ENCODE peak calls at places on chromosomes 3 and 15, in four cellular contexts. Q is HCT116, C is fibroblast of the aortic adventitia, Y is MM.1S. R is an unnamed sample.

GRCh38 chr15:77032052-77032646 is 37.2 kb downstream of the PSTPIP1 start:
- DNase-seq in Q (no peak), C (no peak), Y (no peak), R (no peak)

GRCh38 chr3:43525941-43526607 is 95.7 kb downstream of the ANO10 start:
- DNase-seq in Q (no peak), C (peak; percentile 33), Y (no peak), R (no peak)

GRCh38 chr3:159856496-159857098 is 132.0 kb upstream of the IL12A start:
- DNase-seq in Q (no peak), C (no peak), Y (no peak), R (no peak)

GRCh38 chr3:42116466-42116865 is 25.3 kb downstream of the TRAK1 start:
- DNase-seq in Q (no peak), C (no peak), Y (no peak), R (no peak)

GRCh38 chr3:122493296-122493695 is 21.4 kb downstream of the KPNA1 start:
- DNase-seq in Q (no peak), C (no peak), Y (no peak), R (peak; percentile 35)

GRCh38 chr3:197525706-197526105 is 30.1 kb downstream of the BDH1 start:
- DNase-seq in Q (no peak), C (peak; percentile 18), Y (no peak), R (no peak)

GRCh38 chr3:72960812-72961518 is 35.6 kb upstream of the PPP4R2 start:
- DNase-seq in Q (no peak), C (peak; percentile 84), Y (no peak), R (no peak)

GRCh38 chr15:91853968-91854943 is 748 bp downstream of the SLCO3A1 start:
- DNase-seq in Q (no peak), C (no peak), Y (peak; percentile 50), R (no peak)

GRCh38 chr3:66312039-66312438 is 91.2 kb downstream of the SLC25A26 start:
- DNase-seq in Q (no peak), C (no peak), Y (no peak), R (no peak)

GRCh38 chr3:184602406-184603155 is 41.0 kb downstream of the EPHB3 start:
- DNase-seq in Q (no peak), C (no peak), Y (no peak), R (no peak)

GRCh38 chr15:31241888-31242287 is 84.7 kb upstream of the KLF13 start:
- DNase-seq in Q (no peak), C (no peak), Y (no peak), R (no peak)

GRCh38 chr15:99209326-99209725 is 40.1 kb downstream of the TTC23 start:
- DNase-seq in Q (no peak), C (no peak), Y (no peak), R (no peak)

GRCh38 chr15:99361541-99362185 is 110.4 kb downstream of the LRRC28 start:
- DNase-seq in Q (no peak), C (peak; percentile 38), Y (no peak), R (no peak)

GRCh38 chr3:126343675-126344074 is 13.5 kb downstream of the KLF15 start:
- DNase-seq in Q (no peak), C (no peak), Y (no peak), R (no peak)

GRCh38 chr3:32226875-32227500 is 11.5 kb upstream of the CMTM8 start:
- DNase-seq in Q (peak; percentile 69), C (peak; percentile 50), Y (no peak), R (no peak)

GRCh38 chr15:48406911-48407310 is 75.7 kb downstream of the DUT start:
- DNase-seq in Q (no peak), C (no peak), Y (no peak), R (no peak)

GRCh38 chr3:175601521-175601920 is 742.4 kb downstream of the NAALADL2 start:
- DNase-seq in Q (no peak), C (no peak), Y (no peak), R (no peak)

GRCh38 chr3:24237971-24238767 is 256.5 kb downstream of the THRB start:
- DNase-seq in Q (peak; percentile 75), C (peak; percentile 92), Y (peak; percentile 71), R (peak; percentile 92)

GRCh38 chr15:66785637-66786036 is 83.6 kb downstream of the SMAD6 start:
- DNase-seq in Q (no peak), C (no peak), Y (no peak), R (no peak)

GRCh38 chr3:145911016-145911415 is 250.0 kb downstream of the PLOD2 start:
- DNase-seq in Q (no peak), C (no peak), Y (no peak), R (no peak)

DNA sequence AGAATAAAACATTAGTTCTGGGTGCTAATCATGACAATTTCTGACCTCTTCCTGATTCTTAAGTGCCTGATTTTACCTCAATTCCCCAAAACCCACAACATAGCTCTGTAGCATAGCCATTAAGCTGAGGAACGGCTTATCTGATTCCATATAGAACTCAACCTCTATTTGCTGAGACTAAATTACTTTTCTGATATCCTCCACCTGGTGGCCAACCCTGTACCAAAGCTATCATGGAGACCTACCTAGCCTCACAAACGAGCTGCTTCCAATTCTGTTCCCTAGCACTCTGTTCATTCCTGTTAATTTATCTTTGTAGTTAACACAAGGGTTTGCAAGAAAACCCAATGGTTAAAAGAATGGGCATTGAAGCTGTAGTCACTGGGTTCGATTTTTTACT is 245.2 kb downstream of the PLOD2 start:
- DNase-seq in Q (peak; percentile 2), C (no peak), Y (no peak), R (no peak)
- TF ChIP-seq CTCF in Q (no peak), C (no peak), Y (no peak), R (no peak)

GRCh38 chr3:173870976-173871375 is 473.4 kb downstream of the NLGN1 start:
- DNase-seq in Q (no peak), C (no peak), Y (no peak), R (no peak)

GRCh38 chr3:173875790-173876189 is 478.2 kb downstream of the NLGN1 start:
- DNase-seq in Q (no peak), C (no peak), Y (no peak), R (no peak)

DNA sequence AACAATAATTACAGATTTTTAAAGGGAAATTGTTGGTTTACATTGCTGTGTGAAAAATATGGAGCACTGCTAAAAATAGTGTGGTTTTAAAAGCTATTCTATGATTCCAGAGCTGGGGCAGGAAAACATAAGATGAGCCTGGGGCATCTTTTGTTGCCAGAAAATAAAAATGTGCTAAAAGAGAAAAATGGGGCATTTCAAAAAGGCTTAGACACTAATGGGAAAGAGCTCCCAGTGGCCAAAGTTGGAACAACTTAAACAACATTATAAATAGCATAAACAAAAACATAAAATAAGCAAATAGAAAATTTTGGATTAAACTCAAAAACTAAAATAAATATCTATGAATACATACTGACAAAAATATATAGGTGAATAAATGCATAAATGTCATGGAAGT is 478.9 kb downstream of the NLGN1 start:
- DNase-seq in Q (peak; percentile 7), C (no peak), Y (no peak), R (no peak)
- TF ChIP-seq CTCF in Q (no peak), C (peak; percentile 38), Y (peak; percentile 34), R (no peak)

GRCh38 chr3:172125053-172125452 is 85.7 kb downstream of the FNDC3B start:
- DNase-seq in Q (no peak), C (no peak), Y (no peak), R (no peak)
- TF ChIP-seq CTCF in Q (no peak), C (no peak), Y (no peak), R (no peak)

GRCh38 chr3:108201258-108201657 is 21.0 kb downstream of the IFT57 start:
- DNase-seq in Q (no peak), C (no peak), Y (no peak), R (no peak)

GRCh38 chr3:108202080-108202479 is 20.1 kb downstream of the IFT57 start:
- DNase-seq in Q (no peak), C (peak; percentile 70), Y (no peak), R (no peak)

GRCh38 chr3:108208831-108209230 is 13.4 kb downstream of the IFT57 start:
- DNase-seq in Q (no peak), C (no peak), Y (peak; percentile 67), R (no peak)

GRCh38 chr3:108200024-108200423 is 22.2 kb downstream of the IFT57 start:
- DNase-seq in Q (no peak), C (no peak), Y (no peak), R (no peak)

DNA sequence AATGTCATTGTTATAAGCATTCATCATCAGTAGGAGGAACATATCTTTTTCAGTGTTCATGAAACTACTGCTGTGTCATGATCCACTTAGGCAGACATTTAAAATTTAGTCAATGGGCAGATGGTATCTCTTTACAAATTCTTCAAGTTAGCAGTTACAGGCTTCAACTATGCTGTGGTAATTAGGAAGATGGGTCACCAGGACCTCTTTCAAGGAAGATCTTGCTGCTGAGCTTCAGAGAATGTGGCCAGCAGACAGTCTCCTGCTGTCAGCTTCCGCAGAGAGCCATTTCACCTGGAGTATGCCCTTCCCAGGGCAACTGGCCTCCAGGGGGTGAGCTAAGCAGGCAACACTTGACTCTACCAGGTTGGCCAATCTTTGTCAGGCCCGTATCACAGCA is 19.4 kb downstream of the IFT57 start:
- DNase-seq in Q (no peak), C (no peak), Y (no peak), R (no peak)
- TF ChIP-seq CTCF in Q (no peak), C (no peak), Y (no peak), R (no peak)

DNA sequence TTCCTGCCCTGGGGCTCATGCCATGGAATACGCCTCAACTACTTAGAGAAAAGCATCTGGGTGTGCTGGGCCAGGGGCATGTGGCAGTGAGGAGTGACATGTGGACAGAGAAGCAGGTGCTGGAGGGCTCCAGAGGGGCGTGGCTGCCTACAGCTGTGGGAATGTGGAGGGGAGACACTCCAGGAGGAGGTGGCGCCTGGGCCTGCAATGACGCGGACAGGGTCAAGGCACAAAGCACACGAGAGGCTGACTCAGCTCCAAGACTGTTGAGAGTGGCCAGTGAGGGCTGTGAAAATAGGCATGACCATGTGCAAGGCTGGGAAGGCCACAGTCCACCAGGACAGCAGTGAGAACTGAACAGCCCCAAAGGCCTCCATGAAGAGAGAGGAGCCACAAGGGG is 48.5 kb downstream of the PTH1R start:
- DNase-seq in Q (no peak), C (peak; percentile 55), Y (no peak), R (no peak)
- TF ChIP-seq CTCF in Q (no peak), C (no peak), Y (no peak), R (no peak)

GRCh38 chr3:141610993-141611392 is 124.2 kb downstream of the RASA2 start:
- DNase-seq in Q (no peak), C (no peak), Y (no peak), R (no peak)
- TF ChIP-seq CTCF in Q (no peak), C (no peak), Y (no peak), R (no peak)

DNA sequence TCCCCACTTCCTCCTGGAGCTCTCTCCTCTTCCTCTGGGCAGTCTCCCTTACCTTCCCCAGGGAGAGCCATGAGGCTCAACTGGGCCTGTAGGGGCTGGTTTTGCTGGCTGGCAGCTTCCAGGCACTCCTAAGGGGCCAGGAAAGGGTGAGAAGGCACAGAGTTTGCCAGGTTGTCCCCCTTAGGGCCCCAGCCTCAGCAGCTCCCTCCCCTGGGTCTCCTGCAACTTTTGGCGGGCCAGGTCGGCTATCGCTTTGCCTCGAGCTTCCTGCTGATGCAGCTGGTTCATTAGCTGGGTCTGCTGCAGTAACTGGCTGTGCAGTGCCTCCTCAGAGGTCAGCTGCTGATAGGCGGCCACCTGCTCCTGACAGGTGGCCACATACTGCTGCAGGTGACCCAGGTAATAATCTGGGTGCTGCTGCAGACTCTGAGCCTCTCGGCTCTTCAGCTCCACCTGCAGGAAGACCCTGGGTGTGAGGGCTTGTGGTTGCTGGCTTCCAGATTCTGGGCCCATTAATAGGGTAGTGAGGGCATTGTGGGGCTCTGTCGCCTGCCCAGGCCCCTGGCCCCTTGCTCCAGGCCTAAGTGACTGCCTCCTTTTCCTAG is 29.7 kb upstream of the OR4F6 start:
- DNase-seq in Q (peak; percentile 3), C (no peak), Y (peak; percentile 31), R (no peak)
- TF ChIP-seq CTCF in Q (peak; percentile 25), C (peak; percentile 11), Y (peak; percentile 40), R (peak; percentile 19)

R was measured in HFF-Myc.